ENCODE peak calls at places on chromosomes 1 and 21, in eight cellular contexts. D is uterus, K is PC-3, H is GM12878, F is K562, C is adrenal gland, V is left ventricle myocardium inferior, J is psoas muscle. M is an unnamed sample.

GRCh38 chr1:197810812-197811211 is 35.5 kb upstream of the DENND1B start:
- DNase-seq in D (no peak), K (no peak), H (no peak), F (no peak), C (no peak), V (no peak), J (no peak), M (no peak)

GRCh38 chr1:2378441-2378851 is 12.9 kb downstream of the MORN1 start:
- DNase-seq in D (no peak), K (no peak), H (no peak), F (no peak), C (no peak), V (no peak), J (no peak), M (no peak)

GRCh38 chr1:63322248-63322943 is at the start of gene FOXD3:
- DNase-seq in D (peak; percentile 26), K (peak; percentile 65), H (no peak), F (peak; percentile 71), C (peak; percentile 51), V (peak; percentile 52), J (peak; percentile 47), M (peak; percentile 74)

GRCh38 chr1:12595839-12596821 is 21.9 kb downstream of the DHRS3 start:
- DNase-seq in D (peak; percentile 87), K (peak; percentile 92), H (no peak), F (no peak), C (peak; percentile 75), V (peak; percentile 91), J (peak; percentile 95), M (no peak)

GRCh38 chr1:119673171-119673940 is 25.3 kb upstream of the ZNF697 start:
- DNase-seq in D (no peak), K (peak; percentile 84), H (no peak), F (no peak), C (no peak), V (no peak), J (no peak), M (no peak)

GRCh38 chr21:29248124-29248523 is 50.6 kb upstream of the BACH1 start:
- DNase-seq in D (no peak), K (no peak), H (no peak), F (no peak), C (no peak), V (no peak), J (no peak), M (no peak)

GRCh38 chr1:220776725-220777326 is 9.9 kb upstream of the MTARC1 start:
- DNase-seq in D (peak; percentile 62), K (peak; percentile 85), H (no peak), F (peak; percentile 87), C (peak; percentile 82), V (peak; percentile 83), J (peak; percentile 80), M (peak; percentile 68)

GRCh38 chr1:17161137-17161700 is 42.0 kb upstream of the PADI2 start:
- DNase-seq in D (no peak), K (no peak), H (no peak), F (no peak), C (no peak), V (no peak), J (no peak), M (no peak)

GRCh38 chr1:178055779-178056471 is 38.0 kb upstream of the RASAL2 start:
- DNase-seq in D (no peak), K (peak; percentile 54), H (peak; percentile 32), F (no peak), C (no peak), V (no peak), J (no peak), M (no peak)

GRCh38 chr1:109535971-109536491 is 3.6 kb upstream of the GPR61 start:
- DNase-seq in D (peak; percentile 36), K (no peak), H (no peak), F (no peak), C (no peak), V (peak; percentile 53), J (peak; percentile 45), M (no peak)

GRCh38 chr1:160069460-160070231 is at the start of gene KCNJ10:
- DNase-seq in D (no peak), K (no peak), H (no peak), F (no peak), C (no peak), V (no peak), J (no peak), M (no peak)

GRCh38 chr1:119549719-119550141 is 42.7 kb downstream of the HSD3B1 start:
- DNase-seq in D (no peak), K (peak; percentile 84), H (no peak), F (peak; percentile 36), C (peak; percentile 72), V (no peak), J (no peak), M (no peak)

GRCh38 chr1:197917813-197918646 is 858 bp downstream of the LHX9 start:
- DNase-seq in D (no peak), K (no peak), H (no peak), F (no peak), C (no peak), V (no peak), J (no peak), M (peak; percentile 32)

GRCh38 chr1:228340686-228341449 is 65.8 kb downstream of the TRIM11 start:
- DNase-seq in D (peak; percentile 11), K (no peak), H (no peak), F (peak; percentile 88), C (peak; percentile 24), V (no peak), J (peak; percentile 15), M (peak; percentile 9)
- TF ChIP-seq CTCF in D (no peak), K (peak; percentile 57), H (no peak), F (peak; percentile 80), C (peak; percentile 46), V (no peak), J (no peak), M (peak; percentile 37)

GRCh38 chr1:65791860-65792670 is 630 bp upstream of the PDE4B start:
- DNase-seq in D (no peak), K (no peak), H (no peak), F (no peak), C (no peak), V (peak; percentile 11), J (no peak), M (no peak)
- H3K4me3 ChIP-seq in D (no peak overlapping the region), K (no peak overlapping the region), H (no peak overlapping the region), F (no peak overlapping the region), C (peak overlapping the region; percentile 9), V (peak overlapping the region; percentile 51), J (peak overlapping the region; percentile 55), M (no peak overlapping the region)

DNA sequence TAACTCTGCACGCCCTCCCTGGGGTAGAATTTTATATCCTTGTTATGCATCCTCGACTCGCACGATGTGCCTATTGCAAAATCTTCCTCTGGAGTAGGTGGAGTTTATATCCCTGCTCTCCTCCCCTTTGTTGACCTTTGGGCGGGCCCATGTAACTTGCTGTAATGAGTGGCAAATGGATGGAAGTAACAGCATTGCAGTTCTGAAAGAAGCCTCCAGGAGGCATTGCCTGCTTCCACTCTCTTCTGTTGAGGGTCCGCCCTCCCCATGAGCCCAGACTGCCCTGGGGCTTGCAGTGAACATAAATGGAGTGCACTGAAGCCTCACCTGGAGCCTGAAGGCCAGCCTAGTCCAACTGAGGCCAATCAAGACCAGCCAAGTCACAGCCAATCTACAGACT is 62.2 kb upstream of the GRIK3 start:
- DNase-seq in D (no peak), K (peak; percentile 23), H (no peak), F (peak; percentile 57), C (no peak), V (no peak), J (no peak), M (no peak)
- H3K27me3 ChIP-seq in D (no peaks in the 10 kb centered on the region), K (peaks cover 3% of the 10 kb centered on the region), H (no peaks in the 10 kb centered on the region), F (no peaks in the 10 kb centered on the region), C (peaks cover 4% of the 10 kb centered on the region), V (peaks cover 65% of the 10 kb centered on the region), J (peaks cover 3% of the 10 kb centered on the region), M (no peaks in the 10 kb centered on the region)

DNA sequence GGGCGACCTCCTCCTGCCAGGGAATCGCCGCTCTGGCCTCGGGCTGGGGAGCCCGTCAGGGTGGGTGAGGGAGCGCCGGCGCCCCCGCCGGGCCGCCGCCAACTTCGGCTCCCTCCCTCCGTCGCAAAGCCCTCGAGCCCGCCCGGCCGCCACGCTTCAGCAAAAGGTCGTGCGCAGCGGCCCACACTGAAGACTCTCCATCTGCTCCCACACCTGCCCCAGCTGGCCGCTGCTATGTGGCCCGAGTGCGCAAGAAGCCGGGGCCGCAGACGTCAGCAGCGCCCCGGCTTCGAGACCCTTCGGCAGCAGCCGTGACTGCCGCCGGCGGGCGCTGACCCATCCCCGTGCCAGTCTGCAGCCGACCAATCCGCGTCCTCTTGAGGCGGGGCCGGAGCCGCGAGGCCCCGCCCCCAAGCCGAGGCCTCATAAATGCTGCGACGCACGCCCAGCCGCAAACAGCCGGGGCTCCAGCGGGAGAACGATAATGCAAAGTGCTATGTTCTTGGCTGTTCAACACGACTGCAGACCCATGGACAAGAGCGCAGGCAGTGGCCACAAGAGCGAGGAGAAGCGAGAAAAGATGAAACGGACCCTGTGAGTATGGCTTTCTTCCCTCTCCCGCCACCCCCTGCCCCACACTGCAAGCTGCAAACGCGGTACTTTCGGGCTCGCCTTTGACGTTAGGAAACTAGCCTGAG is at the start of gene RGS2:
- DNase-seq in D (peak; percentile 93), K (peak; percentile 95), H (peak; percentile 36), F (peak; percentile 98), C (peak; percentile 95), V (peak; percentile 92), J (peak; percentile 90), M (peak; percentile 95)
- TF ChIP-seq CTCF in D (peak; percentile 27), K (peak; percentile 50), H (no peak), F (peak; percentile 1), C (no peak), V (peak; percentile 34), J (no peak), M (no peak)

GRCh38 chr1:219660666-219661463 is 48.0 kb upstream of the ZC3H11B start:
- DNase-seq in D (peak; percentile 82), K (peak; percentile 99), H (peak; percentile 27), F (peak; percentile 79), C (peak; percentile 86), V (peak; percentile 91), J (peak; percentile 88), M (peak; percentile 12)
- H3K4me3 ChIP-seq in D (no peak overlapping the region), K (peak overlapping the region; percentile 16), H (peak overlapping the region; percentile 12), F (no peak overlapping the region), C (no peak overlapping the region), V (peak overlapping the region; percentile 50), J (peak overlapping the region; percentile 35), M (no peak overlapping the region)

GRCh38 chr1:183417691-183418491 is at the start of gene NMNAT2:
- DNase-seq in D (no peak), K (peak; percentile 58), H (no peak), F (no peak), C (peak; percentile 7), V (no peak), J (peak; percentile 14), M (no peak)
- H3K27me3 ChIP-seq in D (no peaks in the 10 kb centered on the region), K (no peaks in the 10 kb centered on the region), H (peaks cover 1% of the 10 kb centered on the region), F (peaks cover 28% of the 10 kb centered on the region), C (peaks cover 39% of the 10 kb centered on the region), V (peaks cover 76% of the 10 kb centered on the region), J (peaks cover 77% of the 10 kb centered on the region), M (no peaks in the 10 kb centered on the region)

DNA sequence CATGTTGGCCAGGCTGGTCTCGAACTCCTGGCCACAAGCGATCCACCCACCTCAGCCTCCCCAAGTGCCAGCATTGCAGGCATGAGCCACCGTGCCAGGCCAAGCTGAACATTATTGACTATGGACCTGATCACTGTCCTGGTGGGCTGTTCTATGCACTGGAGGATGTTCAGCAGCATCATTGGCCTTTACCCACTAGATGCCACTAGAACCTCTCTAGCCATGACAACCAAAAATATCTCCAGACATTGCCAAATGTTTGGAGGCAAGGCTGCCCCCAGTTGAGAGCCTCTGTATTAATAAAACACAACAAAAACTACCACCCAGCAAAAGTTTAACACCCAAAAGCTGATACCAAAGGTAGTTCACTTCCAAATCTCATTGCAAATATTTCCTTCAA is 110.8 kb upstream of the SOD1 start:
- DNase-seq in D (no peak), K (no peak), H (no peak), F (no peak), C (no peak), V (no peak), J (no peak), M (no peak)
- TF ChIP-seq CTCF in D (no peak), K (peak; percentile 25), H (no peak), F (no peak), C (no peak), V (no peak), J (no peak), M (peak; percentile 16)

M was measured in GM06990.